ENCODE peak calls at places on chromosomes 6 and 20, in ten cellular contexts. One of them, this sample, is unnamed.

GRCh38 chr6:69090132-69090531 is 455.1 kb downstream of the ADGRB3 start:
- DNase-seq in tibial nerve: no peak
- DNase-seq in GM12891: no peak
- DNase-seq in breast epithelium: no peak
- DNase-seq in lower leg skin: no peak
- DNase-seq in stomach: no peak
- DNase-seq in body of pancreas: no peak
- DNase-seq in IMR-90: peak; percentile 61
- DNase-seq in ovary: no peak
- DNase-seq in A549: no peak
- DNase-seq in this sample: peak; percentile 23

GRCh38 chr6:151716446-151717047 is 90.9 kb upstream of the ESR1 start:
- DNase-seq in ovary: no peak
- DNase-seq in A549: no peak
- DNase-seq in IMR-90: no peak
- DNase-seq in lower leg skin: no peak
- DNase-seq in GM12891: no peak
- DNase-seq in breast epithelium: no peak
- DNase-seq in tibial nerve: no peak
- DNase-seq in body of pancreas: peak; percentile 10
- DNase-seq in stomach: no peak
- DNase-seq in this sample: no peak

GRCh38 chr6:5142915-5143314 is 57.8 kb downstream of the PPP1R3G start:
- DNase-seq in ovary: no peak
- DNase-seq in breast epithelium: no peak
- DNase-seq in IMR-90: peak; percentile 7
- DNase-seq in body of pancreas: no peak
- DNase-seq in A549: no peak
- DNase-seq in stomach: no peak
- DNase-seq in GM12891: no peak
- DNase-seq in tibial nerve: no peak
- DNase-seq in lower leg skin: no peak
- DNase-seq in this sample: no peak

GRCh38 chr6:137808191-137808590 is 58.9 kb upstream of the TNFAIP3 start:
- DNase-seq in GM12891: no peak
- DNase-seq in IMR-90: peak; percentile 80
- DNase-seq in stomach: no peak
- DNase-seq in A549: no peak
- DNase-seq in lower leg skin: no peak
- DNase-seq in breast epithelium: no peak
- DNase-seq in body of pancreas: no peak
- DNase-seq in ovary: no peak
- DNase-seq in tibial nerve: no peak
- DNase-seq in this sample: no peak

GRCh38 chr6:160455484-160456213 is 107.5 kb downstream of the SLC22A3 start:
- DNase-seq in GM12891: peak; percentile 36
- DNase-seq in A549: peak; percentile 49
- DNase-seq in lower leg skin: peak; percentile 92
- DNase-seq in tibial nerve: peak; percentile 77
- DNase-seq in stomach: peak; percentile 68
- DNase-seq in ovary: peak; percentile 79
- DNase-seq in breast epithelium: peak; percentile 65
- DNase-seq in body of pancreas: peak; percentile 65
- DNase-seq in IMR-90: peak; percentile 47
- DNase-seq in this sample: peak; percentile 45

GRCh38 chr6:20861479-20861878 is 327.2 kb downstream of the CDKAL1 start:
- DNase-seq in body of pancreas: no peak
- DNase-seq in A549: no peak
- DNase-seq in lower leg skin: no peak
- DNase-seq in tibial nerve: no peak
- DNase-seq in ovary: no peak
- DNase-seq in breast epithelium: no peak
- DNase-seq in stomach: no peak
- DNase-seq in GM12891: no peak
- DNase-seq in IMR-90: no peak
- DNase-seq in this sample: peak; percentile 30

GRCh38 chr20:45817652-45818194 is 5.3 kb downstream of the UBE2C start:
- DNase-seq in GM12891: no peak
- DNase-seq in IMR-90: peak; percentile 81
- DNase-seq in tibial nerve: peak; percentile 45
- DNase-seq in breast epithelium: no peak
- DNase-seq in ovary: no peak
- DNase-seq in stomach: no peak
- DNase-seq in lower leg skin: no peak
- DNase-seq in A549: no peak
- DNase-seq in body of pancreas: no peak
- DNase-seq in this sample: no peak

GRCh38 chr6:35148167-35148741 is 7.1 kb upstream of the TCP11 start:
- DNase-seq in A549: no peak
- DNase-seq in IMR-90: peak; percentile 77
- DNase-seq in GM12891: no peak
- DNase-seq in body of pancreas: no peak
- DNase-seq in lower leg skin: no peak
- DNase-seq in breast epithelium: no peak
- DNase-seq in ovary: no peak
- DNase-seq in stomach: no peak
- DNase-seq in tibial nerve: no peak
- DNase-seq in this sample: no peak

GRCh38 chr20:61560361-61560853 is 308.3 kb downstream of the CDH4 start:
- DNase-seq in tibial nerve: no peak
- DNase-seq in body of pancreas: peak; percentile 52
- DNase-seq in breast epithelium: no peak
- DNase-seq in IMR-90: peak; percentile 42
- DNase-seq in A549: no peak
- DNase-seq in lower leg skin: no peak
- DNase-seq in GM12891: no peak
- DNase-seq in ovary: no peak
- DNase-seq in stomach: no peak
- DNase-seq in this sample: peak; percentile 46

GRCh38 chr20:61559706-61560315 is 307.8 kb downstream of the CDH4 start:
- DNase-seq in stomach: no peak
- DNase-seq in breast epithelium: no peak
- DNase-seq in A549: no peak
- DNase-seq in IMR-90: no peak
- DNase-seq in tibial nerve: no peak
- DNase-seq in GM12891: no peak
- DNase-seq in lower leg skin: no peak
- DNase-seq in ovary: no peak
- DNase-seq in body of pancreas: no peak
- DNase-seq in this sample: no peak

GRCh38 chr6:54085526-54085925 is 25.7 kb upstream of the MLIP start:
- DNase-seq in body of pancreas: no peak
- DNase-seq in tibial nerve: no peak
- DNase-seq in lower leg skin: no peak
- DNase-seq in ovary: no peak
- DNase-seq in breast epithelium: no peak
- DNase-seq in A549: no peak
- DNase-seq in IMR-90: peak; percentile 94
- DNase-seq in stomach: no peak
- DNase-seq in GM12891: no peak
- DNase-seq in this sample: no peak

GRCh38 chr6:54084234-54084633 is 27.0 kb upstream of the MLIP start:
- DNase-seq in body of pancreas: no peak
- DNase-seq in ovary: no peak
- DNase-seq in stomach: no peak
- DNase-seq in tibial nerve: no peak
- DNase-seq in IMR-90: no peak
- DNase-seq in lower leg skin: no peak
- DNase-seq in A549: no peak
- DNase-seq in breast epithelium: no peak
- DNase-seq in GM12891: no peak
- DNase-seq in this sample: no peak

GRCh38 chr6:54086439-54086838 is 24.8 kb upstream of the MLIP start:
- DNase-seq in ovary: no peak
- DNase-seq in IMR-90: no peak
- DNase-seq in body of pancreas: no peak
- DNase-seq in GM12891: no peak
- DNase-seq in A549: no peak
- DNase-seq in stomach: no peak
- DNase-seq in lower leg skin: no peak
- DNase-seq in tibial nerve: no peak
- DNase-seq in breast epithelium: no peak
- DNase-seq in this sample: no peak

GRCh38 chr6:54085047-54085446 is 26.2 kb upstream of the MLIP start:
- DNase-seq in GM12891: no peak
- DNase-seq in lower leg skin: no peak
- DNase-seq in IMR-90: no peak
- DNase-seq in ovary: no peak
- DNase-seq in tibial nerve: no peak
- DNase-seq in breast epithelium: no peak
- DNase-seq in body of pancreas: no peak
- DNase-seq in A549: no peak
- DNase-seq in stomach: no peak
- DNase-seq in this sample: no peak

DNA sequence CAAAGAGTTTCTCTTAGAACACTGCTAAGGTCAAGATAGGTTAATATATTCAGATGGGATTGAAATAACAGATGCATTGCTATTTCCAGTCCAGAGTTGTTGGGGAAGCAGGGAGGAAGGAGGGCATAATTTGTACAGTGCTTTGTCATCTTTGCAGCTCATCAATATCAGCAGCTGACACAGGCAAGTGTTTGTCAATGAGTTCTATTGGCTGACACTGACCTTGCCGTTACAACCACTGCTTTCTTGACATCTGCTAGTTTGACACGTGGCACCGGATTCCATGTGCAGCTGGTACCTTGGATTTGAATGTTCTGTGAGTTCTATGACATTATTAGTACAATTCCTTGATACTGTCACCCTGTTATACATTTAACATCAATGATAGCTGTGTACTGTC is 27.9 kb upstream of the MLIP start:
- DNase-seq in body of pancreas: no peak
- DNase-seq in A549: no peak
- DNase-seq in ovary: no peak
- DNase-seq in IMR-90: no peak
- DNase-seq in GM12891: no peak
- DNase-seq in lower leg skin: no peak
- DNase-seq in tibial nerve: no peak
- DNase-seq in stomach: no peak
- DNase-seq in breast epithelium: no peak
- DNase-seq in this sample: no peak
- TF ChIP-seq POLR2A in body of pancreas: no peak
- TF ChIP-seq POLR2A in A549: no peak
- TF ChIP-seq POLR2A in ovary: no peak
- TF ChIP-seq POLR2A in IMR-90: no peak
- TF ChIP-seq POLR2A in GM12891: no peak
- TF ChIP-seq POLR2A in lower leg skin: no peak
- TF ChIP-seq POLR2A in tibial nerve: no peak
- TF ChIP-seq POLR2A in stomach: no peak
- TF ChIP-seq POLR2A in breast epithelium: no peak
- TF ChIP-seq POLR2A in this sample: no peak

GRCh38 chr6:145711372-145711771 is 23.9 kb downstream of the EPM2A start:
- DNase-seq in ovary: no peak
- DNase-seq in stomach: no peak
- DNase-seq in GM12891: no peak
- DNase-seq in A549: no peak
- DNase-seq in tibial nerve: no peak
- DNase-seq in lower leg skin: no peak
- DNase-seq in body of pancreas: no peak
- DNase-seq in breast epithelium: no peak
- DNase-seq in IMR-90: no peak
- DNase-seq in this sample: no peak
- TF ChIP-seq POLR2A in ovary: no peak
- TF ChIP-seq POLR2A in stomach: no peak
- TF ChIP-seq POLR2A in GM12891: no peak
- TF ChIP-seq POLR2A in A549: no peak
- TF ChIP-seq POLR2A in tibial nerve: no peak
- TF ChIP-seq POLR2A in lower leg skin: no peak
- TF ChIP-seq POLR2A in body of pancreas: no peak
- TF ChIP-seq POLR2A in breast epithelium: no peak
- TF ChIP-seq POLR2A in IMR-90: no peak
- TF ChIP-seq POLR2A in this sample: no peak

DNA sequence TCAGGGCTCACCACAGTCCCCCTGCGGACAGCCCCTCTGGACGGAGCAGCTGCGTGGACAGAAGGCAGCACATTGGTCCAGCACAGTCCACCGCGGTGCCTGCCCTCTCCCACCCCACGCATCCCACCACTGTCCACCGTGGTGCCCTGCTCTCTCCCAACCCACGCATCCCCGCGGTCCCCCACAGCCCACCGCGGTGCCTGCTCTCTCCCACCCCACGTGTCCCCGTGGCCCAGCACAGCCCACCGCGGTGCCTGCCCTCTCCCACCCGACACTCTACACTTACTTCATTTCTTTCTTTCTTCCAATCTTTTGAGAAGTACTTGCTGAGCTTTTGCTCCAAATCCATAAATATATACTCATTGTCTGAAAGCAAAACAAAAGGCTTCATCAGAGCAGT is 11.9 kb downstream of the FRMD1 start:
- DNase-seq in ovary: no peak
- DNase-seq in lower leg skin: no peak
- DNase-seq in A549: no peak
- DNase-seq in stomach: no peak
- DNase-seq in IMR-90: no peak
- DNase-seq in breast epithelium: no peak
- DNase-seq in GM12891: no peak
- DNase-seq in tibial nerve: no peak
- DNase-seq in body of pancreas: no peak
- DNase-seq in this sample: no peak
- TF ChIP-seq POLR2A in ovary: no peak
- TF ChIP-seq POLR2A in lower leg skin: no peak
- TF ChIP-seq POLR2A in A549: no peak
- TF ChIP-seq POLR2A in stomach: no peak
- TF ChIP-seq POLR2A in IMR-90: no peak
- TF ChIP-seq POLR2A in breast epithelium: no peak
- TF ChIP-seq POLR2A in GM12891: no peak
- TF ChIP-seq POLR2A in tibial nerve: no peak
- TF ChIP-seq POLR2A in body of pancreas: no peak
- TF ChIP-seq POLR2A in this sample: no peak

GRCh38 chr6:170020041-170020583 is 268.7 kb downstream of the ERMARD start:
- DNase-seq in tibial nerve: no peak
- DNase-seq in ovary: no peak
- DNase-seq in A549: no peak
- DNase-seq in stomach: peak; percentile 16
- DNase-seq in breast epithelium: peak; percentile 33
- DNase-seq in body of pancreas: no peak
- DNase-seq in IMR-90: no peak
- DNase-seq in GM12891: no peak
- DNase-seq in lower leg skin: peak; percentile 86
- DNase-seq in this sample: no peak

GRCh38 chr6:170017603-170018274 is 266.3 kb downstream of the ERMARD start:
- DNase-seq in IMR-90: no peak
- DNase-seq in body of pancreas: no peak
- DNase-seq in lower leg skin: peak; percentile 14
- DNase-seq in GM12891: no peak
- DNase-seq in stomach: no peak
- DNase-seq in A549: no peak
- DNase-seq in ovary: no peak
- DNase-seq in breast epithelium: no peak
- DNase-seq in tibial nerve: no peak
- DNase-seq in this sample: no peak

GRCh38 chr6:170021579-170021978 is 269.3 kb downstream of the DLL1 start:
- DNase-seq in stomach: peak; percentile 15
- DNase-seq in GM12891: no peak
- DNase-seq in lower leg skin: peak; percentile 61
- DNase-seq in A549: no peak
- DNase-seq in tibial nerve: no peak
- DNase-seq in IMR-90: no peak
- DNase-seq in ovary: no peak
- DNase-seq in breast epithelium: no peak
- DNase-seq in body of pancreas: no peak
- DNase-seq in this sample: no peak

GRCh38 chr6:170018422-170019258 is 267.2 kb downstream of the ERMARD start:
- DNase-seq in IMR-90: no peak
- DNase-seq in body of pancreas: no peak
- DNase-seq in ovary: no peak
- DNase-seq in lower leg skin: peak; percentile 84
- DNase-seq in breast epithelium: no peak
- DNase-seq in GM12891: no peak
- DNase-seq in stomach: no peak
- DNase-seq in tibial nerve: no peak
- DNase-seq in A549: no peak
- DNase-seq in this sample: no peak

GRCh38 chr6:170019259-170020040 is 268.0 kb downstream of the ERMARD start:
- DNase-seq in body of pancreas: no peak
- DNase-seq in breast epithelium: no peak
- DNase-seq in IMR-90: no peak
- DNase-seq in ovary: no peak
- DNase-seq in A549: no peak
- DNase-seq in lower leg skin: peak; percentile 89
- DNase-seq in GM12891: no peak
- DNase-seq in tibial nerve: no peak
- DNase-seq in stomach: peak; percentile 20
- DNase-seq in this sample: peak; percentile 59
- TF ChIP-seq POLR2A in body of pancreas: no peak
- TF ChIP-seq POLR2A in breast epithelium: no peak
- TF ChIP-seq POLR2A in IMR-90: no peak
- TF ChIP-seq POLR2A in ovary: no peak
- TF ChIP-seq POLR2A in A549: no peak
- TF ChIP-seq POLR2A in lower leg skin: no peak
- TF ChIP-seq POLR2A in GM12891: no peak
- TF ChIP-seq POLR2A in tibial nerve: no peak
- TF ChIP-seq POLR2A in stomach: no peak
- TF ChIP-seq POLR2A in this sample: no peak